ENCODE peak calls at places on chromosome 3, in six cellular contexts. A is fibroblast of lung, L is heart left ventricle, F is heart right ventricle, U is OCI-LY7, J is sigmoid colon. V is an unnamed sample. For H3K4me1, the result is how much of the 10 kb centered on the place peaks cover.

GRCh38 chr3:98812851-98813374 is 49.8 kb downstream of the ST3GAL6 start:
- DNase-seq in F (no peak), J (no peak), A (peak), U (peak), L (no peak), V (peak)

GRCh38 chr3:144314946-144315345 is 343.3 kb downstream of the DIPK2A start:
- DNase-seq in L (no peak), F (no peak), A (no peak), J (no peak), U (no peak), V (no peak)

GRCh38 chr3:177468331-177468730 is 271.0 kb upstream of the TBL1XR1 start:
- DNase-seq in J (no peak), L (no peak), F (no peak), U (no peak), A (peak), V (peak)

GRCh38 chr3:74217467-74217866 is 397.0 kb downstream of the CNTN3 start:
- DNase-seq in L (no peak), A (no peak), F (no peak), U (no peak), J (no peak), V (no peak)

GRCh38 chr3:55815262-55815661 is 328.2 kb upstream of the WNT5A start:
- DNase-seq in L (no peak), J (no peak), A (no peak), U (no peak), F (no peak), V (no peak)

GRCh38 chr3:15069441-15069840 is 4.3 kb upstream of the MRPS25 start:
- DNase-seq in U (no peak), L (no peak), J (no peak), A (no peak), F (no peak), V (no peak)

GRCh38 chr3:23331141-23331935 is 128.2 kb downstream of the UBE2E2 start:
- DNase-seq in F (no peak), A (no peak), L (no peak), U (no peak), J (no peak), V (no peak)

GRCh38 chr3:96700322-96701315 is 113.8 kb upstream of the EPHA6 start:
- DNase-seq in U (no peak), A (no peak), L (no peak), J (no peak), F (no peak), V (peak)

GRCh38 chr3:157379741-157380140 is 56.9 kb upstream of the PTX3 start:
- DNase-seq in U (no peak), A (no peak), F (no peak), J (no peak), L (no peak), V (no peak)

GRCh38 chr3:71195492-71195891 is 388.0 kb downstream of the FOXP1 start:
- DNase-seq in J (no peak), L (no peak), U (no peak), F (no peak), A (peak), V (peak)

GRCh38 chr3:83843716-83844115 is 1115.1 kb upstream of the CADM2 start:
- DNase-seq in L (no peak), J (no peak), F (no peak), A (no peak), U (no peak), V (no peak)

GRCh38 chr3:99867594-99868437 is 50.2 kb downstream of the CMSS1 start:
- DNase-seq in J (no peak), U (no peak), A (no peak), F (no peak), L (no peak), V (no peak)

GRCh38 chr3:72307438-72308105 is 522.6 kb upstream of the PROK2 start:
- DNase-seq in A (no peak), F (no peak), L (no peak), J (no peak), U (no peak), V (no peak)

DNA sequence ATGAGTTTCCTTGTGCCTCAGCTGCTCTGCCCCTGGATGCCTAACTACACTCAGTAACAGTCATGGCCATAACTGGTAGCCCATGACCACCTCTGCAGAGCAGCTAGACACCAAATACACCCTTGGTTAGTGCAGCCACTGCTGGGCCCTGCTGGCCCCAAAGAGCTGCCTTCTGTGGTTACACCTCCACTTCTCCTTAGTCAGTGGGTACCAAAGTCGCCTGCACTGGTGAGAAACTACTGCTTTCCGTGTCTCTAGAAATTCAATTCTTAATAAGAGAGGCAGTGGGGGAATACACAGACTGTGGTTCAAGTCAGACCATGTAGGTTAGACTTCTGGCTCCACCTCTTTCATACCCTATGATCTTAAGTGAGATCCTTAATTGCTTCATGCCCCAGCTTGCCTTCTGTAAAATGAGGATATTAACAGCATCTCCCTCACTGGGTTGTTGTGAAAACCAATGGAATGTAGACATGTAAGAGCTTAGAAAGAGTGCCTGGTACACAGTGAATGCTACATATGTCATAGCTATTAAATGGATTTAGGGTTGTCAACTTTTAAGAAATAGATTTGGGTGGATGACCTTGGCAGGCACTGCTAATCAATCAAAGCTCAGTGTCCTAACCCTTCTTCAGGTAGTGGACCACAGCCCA is 18.2 kb downstream of the HEG1 start:
- DNase-seq in A (no peak), F (no peak), L (no peak), J (no peak), U (no peak), V (no peak)
- H3K4me1 ChIP-seq in A (under half), F (half or more), L (half or more), J (under half), U (under half), V (under half)

GRCh38 chr3:171353423-171353822 is 106.8 kb downstream of the TNIK start:
- DNase-seq in A (no peak), U (no peak), L (no peak), J (no peak), F (no peak), V (no peak)

GRCh38 chr3:171354706-171355582 is 105.3 kb downstream of the TNIK start:
- DNase-seq in A (no peak), F (no peak), J (no peak), L (no peak), U (no peak), V (no peak)

GRCh38 chr3:171356251-171356650 is 104.0 kb downstream of the TNIK start:
- DNase-seq in J (no peak), A (no peak), F (no peak), L (no peak), U (no peak), V (no peak)

GRCh38 chr3:171352387-171352935 is 107.7 kb downstream of the TNIK start:
- DNase-seq in J (no peak), A (no peak), U (no peak), F (no peak), L (no peak), V (no peak)

GRCh38 chr3:171354049-171354705 is 106.0 kb downstream of the TNIK start:
- DNase-seq in F (no peak), U (no peak), L (no peak), J (no peak), A (no peak), V (no peak)
- H3K4me1 ChIP-seq in F (under half), U (under half), L (under half), J (under half), A (under half), V (under half)

DNA sequence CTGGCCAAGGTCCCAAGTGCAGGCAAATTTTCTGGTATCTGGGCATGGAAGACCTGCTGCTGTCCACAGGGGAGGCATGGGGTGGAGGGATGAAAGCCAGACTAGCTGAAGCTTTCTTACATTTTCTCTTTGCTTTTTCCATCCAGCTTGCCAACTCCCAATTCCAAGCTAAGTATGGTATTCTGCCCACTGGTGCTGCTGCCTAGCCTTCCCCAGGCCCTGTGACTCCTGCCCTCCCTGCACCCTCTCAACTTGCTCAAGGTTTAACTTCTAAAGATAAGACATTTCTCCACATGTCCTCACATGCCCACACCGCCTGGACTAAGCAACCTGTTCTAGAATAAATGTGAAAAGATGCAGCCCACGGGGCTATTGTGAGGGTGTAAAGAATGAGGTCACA is 59.5 kb upstream of the HACD2 start:
- DNase-seq in F (no peak), A (no peak), L (no peak), U (no peak), J (peak), V (no peak)
- H3K4me1 ChIP-seq in F (under half), A (under half), L (under half), U (under half), J (half or more), V (half or more)

GRCh38 chr3:123432832-123433523 is 15.9 kb downstream of the ADCY5 start:
- DNase-seq in U (no peak), F (peak), L (no peak), A (no peak), J (no peak), V (peak)
- H3K4me1 ChIP-seq in U (under half), F (under half), L (half or more), A (under half), J (half or more), V (under half)

V was measured in adipocyte.